ENCODE peak calls at places on chromosomes 4 and X, in five cellular contexts. O is ovary, Z is A549, R is stomach, I is GM12878. M is an unnamed sample.

GRCh38 chr4:3719836-3720235 is 46.3 kb upstream of the ADRA2C start:
- DNase-seq in I (no peak), O (no peak), R (no peak), Z (no peak), M (no peak)

GRCh38 chrX:154529206-154529612 is 13.2 kb upstream of the FAM3A start:
- DNase-seq in Z (no peak), O (peak), I (no peak), R (no peak), M (no peak)

GRCh38 chr4:42627887-42628646 is 28.8 kb downstream of the ATP8A1 start:
- DNase-seq in R (peak), O (peak), I (peak), Z (no peak), M (no peak)

GRCh38 chrX:129956145-129956544 is 26.3 kb upstream of the BCORL1 start:
- DNase-seq in I (no peak), O (no peak), Z (no peak), R (no peak), M (no peak)

GRCh38 chr4:13484749-13485345 is 707 bp upstream of the RAB28 start:
- DNase-seq in R (no peak), I (no peak), O (no peak), Z (peak), M (no peak)

GRCh38 chrX:115582035-115582870 is 21.3 kb downstream of the PLS3 start:
- DNase-seq in I (no peak), O (no peak), Z (no peak), R (no peak), M (no peak)

GRCh38 chr4:156999175-156999517 is 27.5 kb upstream of the PDGFC start:
- DNase-seq in O (no peak), Z (peak), R (peak), I (no peak), M (peak)

GRCh38 chrX:134626434-134626833 is 31.8 kb downstream of the PLAC1 start:
- DNase-seq in I (no peak), O (no peak), Z (no peak), R (no peak), M (peak)

GRCh38 chrX:66221856-66222255 is 57.8 kb downstream of the HEPH start:
- DNase-seq in I (no peak), R (no peak), Z (no peak), O (no peak), M (no peak)

GRCh38 chrX:23902419-23902818 is 5.3 kb downstream of the APOO start:
- DNase-seq in I (no peak), R (no peak), Z (no peak), O (no peak), M (peak)

GRCh38 chrX:41412261-41413167 is 34.6 kb upstream of the NYX start:
- DNase-seq in Z (no peak), O (no peak), R (peak), I (no peak), M (no peak)

GRCh38 chrX:152637649-152638442 is at the start of gene GABRQ:
- DNase-seq in Z (peak), R (peak), I (no peak), O (no peak), M (peak)

GRCh38 chr4:110610940-110611785 is 11.7 kb downstream of the PITX2 start:
- DNase-seq in R (no peak), Z (peak), O (no peak), I (no peak), M (no peak)

GRCh38 chr4:17385403-17385802 is 126.5 kb downstream of the QDPR start:
- DNase-seq in R (no peak), O (no peak), Z (no peak), I (peak), M (no peak)

GRCh38 chr4:144355809-144356757 is 215.6 kb upstream of the GYPA start:
- DNase-seq in O (no peak), R (no peak), Z (peak), I (peak), M (no peak)

GRCh38 chr4:74157116-74157742 is 689 bp upstream of the MTHFD2L start:
- DNase-seq in Z (no peak), I (no peak), R (no peak), O (no peak), M (no peak)

GRCh38 chrX:147217334-147217733 is 402.8 kb upstream of the CXorf51A start:
- DNase-seq in Z (no peak), I (no peak), R (no peak), O (no peak), M (no peak)

GRCh38 chr4:2057382-2058065 is 1.6 kb upstream of the NAT8L start:
- DNase-seq in R (no peak), I (no peak), Z (no peak), O (no peak), M (no peak)

GRCh38 chr4:182937268-182938208 is 20.4 kb upstream of the DCTD start:
- DNase-seq in O (no peak), R (no peak), I (no peak), Z (no peak), M (no peak)

GRCh38 chrX:55452825-55453124 is 848 bp downstream of the MAGEH1 start:
- DNase-seq in O (no peak), I (no peak), R (no peak), Z (no peak), M (no peak)

GRCh38 chr4:40887690-40888089 is 137.9 kb downstream of the NSUN7 start:
- DNase-seq in Z (no peak), O (no peak), I (no peak), R (no peak), M (no peak)

GRCh38 chr4:115906428-115906827 is 793.0 kb upstream of the NDST4 start:
- DNase-seq in Z (peak), O (no peak), I (no peak), R (no peak), M (no peak)

GRCh38 chr4:167000141-167000852 is 234.0 kb downstream of the SPOCK3 start:
- DNase-seq in I (no peak), Z (no peak), O (no peak), R (no peak), M (no peak)

GRCh38 chrX:19879742-19880378 is 7.5 kb downstream of the SH3KBP1 start:
- DNase-seq in O (no peak), I (no peak), R (no peak), Z (no peak), M (no peak)

GRCh38 chrX:39907964-39908616 is 189.7 kb downstream of the BCOR start:
- DNase-seq in I (no peak), Z (peak), R (peak), O (peak), M (peak)

GRCh38 chrX:18889982-18890381 is 93.9 kb downstream of the PHKA2 start:
- DNase-seq in I (no peak), R (no peak), Z (no peak), O (no peak), M (no peak)

GRCh38 chrX:46576458-46576857 is 2.9 kb downstream of the CHST7 start:
- DNase-seq in O (no peak), I (no peak), R (no peak), Z (no peak), M (no peak)

GRCh38 chrX:118666521-118666920 is 60.9 kb upstream of the IL13RA1 start:
- DNase-seq in I (no peak), Z (peak), R (no peak), O (no peak), M (no peak)

GRCh38 chr4:127370495-127371069 is 262.2 kb upstream of the INTU start:
- DNase-seq in I (no peak), R (peak), O (peak), Z (no peak), M (no peak)

GRCh38 chr4:122758033-122758432 is 25.5 kb downstream of the BBS12 start:
- DNase-seq in O (no peak), I (no peak), Z (no peak), R (no peak), M (no peak)

GRCh38 chr4:89316931-89317366 is 9.3 kb upstream of the GPRIN3 start:
- DNase-seq in O (no peak), R (no peak), I (no peak), Z (no peak), M (no peak)

GRCh38 chr4:7466904-7467303 is 32.2 kb upstream of the PSAPL1 start:
- DNase-seq in O (no peak), I (no peak), Z (no peak), R (no peak), M (no peak)

DNA sequence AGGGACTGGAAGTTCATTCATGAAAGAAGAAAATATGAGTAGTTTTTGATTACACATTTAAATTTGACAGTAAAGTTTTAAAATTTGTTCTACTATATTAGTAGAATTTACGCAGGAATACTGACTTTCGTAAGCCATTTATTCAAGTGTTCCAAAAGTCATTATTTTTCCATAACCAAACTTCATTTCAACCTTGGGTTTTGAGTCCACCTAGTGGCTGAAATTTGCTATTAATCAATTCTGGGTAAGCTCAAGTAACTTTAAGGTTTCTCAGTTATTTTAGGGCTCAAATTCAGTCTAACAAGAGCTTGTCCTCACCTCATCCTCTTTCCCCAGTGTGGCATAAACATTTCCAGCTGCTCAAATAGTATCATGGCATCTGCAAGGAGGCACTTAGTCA is 175.4 kb downstream of the SH3BGRL start:
- DNase-seq in I (no peak), R (no peak), Z (peak), O (no peak), M (no peak)
- TF ChIP-seq CTCF in I (peak), R (no peak), Z (peak), O (no peak), M (no peak)

GRCh38 chrX:9356846-9357245 is 108.0 kb upstream of the TBL1X start:
- DNase-seq in R (no peak), Z (no peak), I (no peak), O (no peak), M (no peak)
- TF ChIP-seq POLR2A in R (no peak), Z (no peak), I (no peak), O (no peak), M (no peak)

GRCh38 chr4:26589699-26590098 is 5.8 kb downstream of the TBC1D19 start:
- DNase-seq in R (no peak), I (no peak), O (no peak), Z (no peak), M (no peak)
- TF ChIP-seq CTCF in R (no peak), I (no peak), O (no peak), Z (no peak), M (no peak)

GRCh38 chrX:120625366-120625765 is 4.5 kb downstream of the C1GALT1C1 start:
- DNase-seq in Z (no peak), I (no peak), O (no peak), R (no peak), M (no peak)

GRCh38 chrX:120629667-120630537 is at the start of gene C1GALT1C1:
- DNase-seq in I (peak), R (peak), Z (peak), O (peak), M (peak)
- TF ChIP-seq POLR2A in I (peak), R (no peak), Z (peak), O (no peak), M (peak)

DNA sequence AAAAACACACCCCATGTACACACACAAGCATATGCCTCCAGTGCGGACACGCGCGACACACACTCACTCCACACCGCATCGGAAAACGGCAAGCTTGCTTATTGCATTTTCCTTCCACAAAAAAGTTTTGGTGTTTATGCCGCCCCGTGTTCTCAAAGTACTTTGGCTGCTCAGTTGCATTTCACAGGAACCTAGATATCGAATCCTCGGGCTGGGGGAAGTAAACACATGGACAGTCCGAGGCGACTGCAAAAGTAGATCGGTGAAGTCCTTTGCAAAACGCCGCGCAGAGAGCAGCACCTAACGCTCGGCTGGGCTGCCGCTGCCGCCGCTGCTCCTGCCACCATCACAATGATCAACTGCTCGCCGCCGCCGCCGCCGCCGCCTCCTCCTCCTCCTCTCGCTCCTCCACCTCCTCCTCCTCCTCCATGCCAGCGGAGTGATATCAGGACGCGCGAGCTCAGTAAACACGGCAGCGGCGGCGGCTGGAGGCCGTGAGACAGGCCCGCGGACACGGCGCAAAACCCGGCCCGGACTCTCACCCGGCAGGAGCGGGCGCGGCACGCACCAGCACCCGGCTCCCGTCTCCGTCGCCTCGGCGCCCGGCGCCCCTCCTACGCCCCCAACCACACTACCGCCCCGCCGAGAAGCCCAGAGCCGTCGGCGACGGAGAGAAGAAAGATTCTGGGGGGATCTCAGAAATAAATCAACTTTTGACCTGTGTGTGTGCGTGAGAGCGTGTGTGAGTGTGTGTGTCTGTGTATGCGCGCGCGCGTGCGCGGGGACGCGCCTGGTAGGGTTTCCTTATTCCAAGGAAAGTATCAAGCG is at the start of gene MAML3:
- DNase-seq in O (peak), Z (no peak), R (peak), I (no peak), M (peak)
- TF ChIP-seq CTCF in O (peak), Z (no peak), R (no peak), I (no peak), M (peak)

GRCh38 chr4:57080781-57081650 is 29.2 kb downstream of the IGFBP7 start:
- DNase-seq in Z (no peak), I (no peak), R (no peak), O (no peak), M (peak)
- TF ChIP-seq POLR2A in Z (no peak), I (no peak), R (no peak), O (no peak), M (no peak)

GRCh38 chr4:60089546-60090273 is 1110.4 kb upstream of the ADGRL3 start:
- DNase-seq in I (no peak), Z (no peak), R (no peak), O (no peak), M (no peak)
- TF ChIP-seq CTCF in I (no peak), Z (no peak), R (no peak), O (no peak), M (no peak)